ENCODE peak calls at places on chromosome 18, in nine cellular contexts. One of them, this sample, is unnamed.

GRCh38 chr18:34795070-34795740 is 85.1 kb downstream of the DTNA start:
- DNase-seq in T-helper 1 cell: no peak
- DNase-seq in EL: no peak
- DNase-seq in H54: no peak
- DNase-seq in HS-5: no peak
- DNase-seq in effector CD4-positive, alpha-beta T cell: no peak
- DNase-seq in NCI-H82: no peak
- DNase-seq in GM18507: no peak
- DNase-seq in Calu3: no peak
- DNase-seq in this sample: no peak

GRCh38 chr18:49886891-49887764 is 73.8 kb upstream of the ACAA2 start:
- DNase-seq in T-helper 1 cell: no peak
- DNase-seq in EL: no peak
- DNase-seq in H54: no peak
- DNase-seq in HS-5: no peak
- DNase-seq in effector CD4-positive, alpha-beta T cell: no peak
- DNase-seq in NCI-H82: peak
- DNase-seq in GM18507: no peak
- DNase-seq in Calu3: no peak
- DNase-seq in this sample: peak

GRCh38 chr18:48567388-48567787 is 28.6 kb downstream of the CTIF start:
- DNase-seq in T-helper 1 cell: no peak
- DNase-seq in EL: no peak
- DNase-seq in H54: no peak
- DNase-seq in HS-5: no peak
- DNase-seq in effector CD4-positive, alpha-beta T cell: no peak
- DNase-seq in NCI-H82: no peak
- DNase-seq in GM18507: no peak
- DNase-seq in Calu3: no peak
- DNase-seq in this sample: no peak

GRCh38 chr18:69978743-69979715 is 31.4 kb upstream of the CD226 start:
- DNase-seq in T-helper 1 cell: no peak
- DNase-seq in EL: no peak
- DNase-seq in H54: no peak
- DNase-seq in HS-5: no peak
- DNase-seq in effector CD4-positive, alpha-beta T cell: no peak
- DNase-seq in NCI-H82: no peak
- DNase-seq in GM18507: no peak
- DNase-seq in Calu3: no peak
- DNase-seq in this sample: no peak

GRCh38 chr18:75208055-75208835 is 694 bp downstream of the PTGR3 start:
- DNase-seq in T-helper 1 cell: no peak
- DNase-seq in EL: peak
- DNase-seq in H54: no peak
- DNase-seq in HS-5: no peak
- DNase-seq in effector CD4-positive, alpha-beta T cell: peak
- DNase-seq in NCI-H82: peak
- DNase-seq in GM18507: no peak
- DNase-seq in Calu3: peak
- DNase-seq in this sample: peak

GRCh38 chr18:2641638-2642037 is 13.9 kb upstream of the SMCHD1 start:
- DNase-seq in T-helper 1 cell: no peak
- DNase-seq in EL: peak
- DNase-seq in H54: peak
- DNase-seq in HS-5: no peak
- DNase-seq in effector CD4-positive, alpha-beta T cell: no peak
- DNase-seq in NCI-H82: no peak
- DNase-seq in GM18507: no peak
- DNase-seq in Calu3: no peak
- DNase-seq in this sample: no peak

GRCh38 chr18:69636529-69637301 is 236.0 kb downstream of the DOK6 start:
- DNase-seq in T-helper 1 cell: no peak
- DNase-seq in EL: no peak
- DNase-seq in H54: no peak
- DNase-seq in HS-5: no peak
- DNase-seq in effector CD4-positive, alpha-beta T cell: peak
- DNase-seq in NCI-H82: peak
- DNase-seq in GM18507: no peak
- DNase-seq in Calu3: no peak
- DNase-seq in this sample: peak

GRCh38 chr18:13800505-13801259 is 23.3 kb upstream of the MC5R start:
- DNase-seq in T-helper 1 cell: no peak
- DNase-seq in EL: peak
- DNase-seq in H54: no peak
- DNase-seq in HS-5: no peak
- DNase-seq in effector CD4-positive, alpha-beta T cell: peak
- DNase-seq in NCI-H82: peak
- DNase-seq in GM18507: no peak
- DNase-seq in Calu3: peak
- DNase-seq in this sample: peak

GRCh38 chr18:4352746-4353522 is 102.2 kb downstream of the DLGAP1 start:
- DNase-seq in T-helper 1 cell: no peak
- DNase-seq in EL: no peak
- DNase-seq in H54: no peak
- DNase-seq in HS-5: no peak
- DNase-seq in effector CD4-positive, alpha-beta T cell: no peak
- DNase-seq in NCI-H82: no peak
- DNase-seq in GM18507: no peak
- DNase-seq in Calu3: no peak
- DNase-seq in this sample: no peak

GRCh38 chr18:47149457-47150028 is 757 bp downstream of the HDHD2 start:
- DNase-seq in T-helper 1 cell: no peak
- DNase-seq in EL: peak
- DNase-seq in H54: no peak
- DNase-seq in HS-5: no peak
- DNase-seq in effector CD4-positive, alpha-beta T cell: no peak
- DNase-seq in NCI-H82: peak
- DNase-seq in GM18507: no peak
- DNase-seq in Calu3: peak
- DNase-seq in this sample: no peak

GRCh38 chr18:43129946-43130523 is 14.6 kb upstream of the RIT2 start:
- DNase-seq in T-helper 1 cell: no peak
- DNase-seq in EL: no peak
- DNase-seq in H54: no peak
- DNase-seq in HS-5: peak
- DNase-seq in effector CD4-positive, alpha-beta T cell: no peak
- DNase-seq in NCI-H82: no peak
- DNase-seq in GM18507: no peak
- DNase-seq in Calu3: no peak
- DNase-seq in this sample: no peak

GRCh38 chr18:10834128-10834815 is 308.4 kb downstream of the NAPG start:
- DNase-seq in T-helper 1 cell: no peak
- DNase-seq in EL: no peak
- DNase-seq in H54: no peak
- DNase-seq in HS-5: no peak
- DNase-seq in effector CD4-positive, alpha-beta T cell: no peak
- DNase-seq in NCI-H82: no peak
- DNase-seq in GM18507: no peak
- DNase-seq in Calu3: no peak
- DNase-seq in this sample: no peak

GRCh38 chr18:4720498-4720897 is 265.4 kb upstream of the DLGAP1 start:
- DNase-seq in T-helper 1 cell: no peak
- DNase-seq in EL: no peak
- DNase-seq in H54: no peak
- DNase-seq in HS-5: no peak
- DNase-seq in effector CD4-positive, alpha-beta T cell: no peak
- DNase-seq in NCI-H82: no peak
- DNase-seq in GM18507: no peak
- DNase-seq in Calu3: no peak
- DNase-seq in this sample: no peak

GRCh38 chr18:29164993-29165599 is 988.2 kb upstream of the CDH2 start:
- DNase-seq in T-helper 1 cell: no peak
- DNase-seq in EL: peak
- DNase-seq in H54: no peak
- DNase-seq in HS-5: peak
- DNase-seq in effector CD4-positive, alpha-beta T cell: no peak
- DNase-seq in NCI-H82: no peak
- DNase-seq in GM18507: no peak
- DNase-seq in Calu3: no peak
- DNase-seq in this sample: no peak

GRCh38 chr18:79899609-79900435 is 51.6 kb downstream of the SLC66A2 start:
- DNase-seq in T-helper 1 cell: no peak
- DNase-seq in EL: no peak
- DNase-seq in H54: no peak
- DNase-seq in HS-5: no peak
- DNase-seq in effector CD4-positive, alpha-beta T cell: no peak
- DNase-seq in NCI-H82: no peak
- DNase-seq in GM18507: no peak
- DNase-seq in Calu3: no peak
- DNase-seq in this sample: peak

GRCh38 chr18:49368876-49369440 is 91.5 kb downstream of the DYM start:
- DNase-seq in T-helper 1 cell: no peak
- DNase-seq in EL: no peak
- DNase-seq in H54: no peak
- DNase-seq in HS-5: no peak
- DNase-seq in effector CD4-positive, alpha-beta T cell: no peak
- DNase-seq in NCI-H82: no peak
- DNase-seq in GM18507: no peak
- DNase-seq in Calu3: peak
- DNase-seq in this sample: peak

GRCh38 chr18:60053747-60054304 is 154.0 kb downstream of the PMAIP1 start:
- DNase-seq in T-helper 1 cell: no peak
- DNase-seq in EL: peak
- DNase-seq in H54: peak
- DNase-seq in HS-5: peak
- DNase-seq in effector CD4-positive, alpha-beta T cell: no peak
- DNase-seq in NCI-H82: peak
- DNase-seq in GM18507: no peak
- DNase-seq in Calu3: peak
- DNase-seq in this sample: peak

GRCh38 chr18:25005602-25006375 is 346.2 kb downstream of the ZNF521 start:
- DNase-seq in T-helper 1 cell: no peak
- DNase-seq in EL: no peak
- DNase-seq in H54: no peak
- DNase-seq in HS-5: peak
- DNase-seq in effector CD4-positive, alpha-beta T cell: no peak
- DNase-seq in NCI-H82: no peak
- DNase-seq in GM18507: no peak
- DNase-seq in Calu3: no peak
- DNase-seq in this sample: no peak

GRCh38 chr18:44541159-44541558 is 139.5 kb upstream of the SETBP1 start:
- DNase-seq in T-helper 1 cell: no peak
- DNase-seq in EL: no peak
- DNase-seq in H54: no peak
- DNase-seq in HS-5: no peak
- DNase-seq in effector CD4-positive, alpha-beta T cell: no peak
- DNase-seq in NCI-H82: no peak
- DNase-seq in GM18507: no peak
- DNase-seq in Calu3: no peak
- DNase-seq in this sample: no peak

GRCh38 chr18:9615280-9615797 is 980 bp upstream of the PPP4R1 start:
- DNase-seq in T-helper 1 cell: no peak
- DNase-seq in EL: no peak
- DNase-seq in H54: no peak
- DNase-seq in HS-5: no peak
- DNase-seq in effector CD4-positive, alpha-beta T cell: no peak
- DNase-seq in NCI-H82: no peak
- DNase-seq in GM18507: no peak
- DNase-seq in Calu3: no peak
- DNase-seq in this sample: no peak

GRCh38 chr18:45785015-45785597 is 40.4 kb upstream of the SIGLEC15 start:
- DNase-seq in T-helper 1 cell: no peak
- DNase-seq in EL: no peak
- DNase-seq in H54: no peak
- DNase-seq in HS-5: no peak
- DNase-seq in effector CD4-positive, alpha-beta T cell: no peak
- DNase-seq in NCI-H82: no peak
- DNase-seq in GM18507: no peak
- DNase-seq in Calu3: no peak
- DNase-seq in this sample: no peak

GRCh38 chr18:46456691-46457090 is 200.3 kb downstream of the LOXHD1 start:
- DNase-seq in T-helper 1 cell: no peak
- DNase-seq in EL: no peak
- DNase-seq in H54: no peak
- DNase-seq in HS-5: no peak
- DNase-seq in effector CD4-positive, alpha-beta T cell: no peak
- DNase-seq in NCI-H82: no peak
- DNase-seq in GM18507: no peak
- DNase-seq in Calu3: no peak
- DNase-seq in this sample: no peak

GRCh38 chr18:50610349-50610748 is 50.5 kb downstream of the MAPK4 start:
- DNase-seq in T-helper 1 cell: no peak
- DNase-seq in EL: no peak
- DNase-seq in H54: no peak
- DNase-seq in HS-5: no peak
- DNase-seq in effector CD4-positive, alpha-beta T cell: no peak
- DNase-seq in NCI-H82: no peak
- DNase-seq in GM18507: no peak
- DNase-seq in Calu3: no peak
- DNase-seq in this sample: no peak

GRCh38 chr18:36977121-36977520 is 148.2 kb downstream of the KIAA1328 start:
- DNase-seq in T-helper 1 cell: no peak
- DNase-seq in EL: no peak
- DNase-seq in H54: no peak
- DNase-seq in HS-5: no peak
- DNase-seq in effector CD4-positive, alpha-beta T cell: no peak
- DNase-seq in NCI-H82: peak
- DNase-seq in GM18507: no peak
- DNase-seq in Calu3: no peak
- DNase-seq in this sample: no peak

GRCh38 chr18:77100751-77101355 is 31.7 kb downstream of the MBP start:
- DNase-seq in T-helper 1 cell: no peak
- DNase-seq in EL: no peak
- DNase-seq in H54: no peak
- DNase-seq in HS-5: no peak
- DNase-seq in effector CD4-positive, alpha-beta T cell: peak
- DNase-seq in NCI-H82: no peak
- DNase-seq in GM18507: no peak
- DNase-seq in Calu3: no peak
- DNase-seq in this sample: no peak

This sample was measured in H9.